ENCODE peak calls at places on chromosome 6, in seven cellular contexts. P is choroid plexus epithelial cell, V is fibroblast of pulmonary artery, L is fibroblast of lung, E is IMR-90, I is GM23338, Q is left lung. F is an unnamed sample.

GRCh38 chr6:41535766-41536165 is 10.4 kb upstream of the FOXP4 start:
- DNase-seq in Q (no peak), V (no peak), I (no peak), P (no peak), L (no peak), E (no peak), F (no peak)

GRCh38 chr6:141451508-141452353 is 681.0 kb upstream of the GJE1 start:
- DNase-seq in L (peak; percentile 56), P (peak; percentile 60), Q (no peak), I (peak; percentile 73), V (peak; percentile 62), E (peak; percentile 83), F (no peak)

GRCh38 chr6:157304840-157305675 is 18.3 kb downstream of the TMEM242 start:
- DNase-seq in E (peak; percentile 59), V (peak; percentile 42), Q (no peak), P (peak; percentile 23), I (no peak), L (no peak), F (peak; percentile 39)

GRCh38 chr6:147201885-147202515 is 2.2 kb upstream of the STXBP5 start:
- DNase-seq in Q (no peak), I (peak; percentile 73), P (peak; percentile 73), L (peak; percentile 45), V (peak; percentile 41), E (peak; percentile 21), F (no peak)

GRCh38 chr6:71123051-71123450 is 165.6 kb upstream of the OGFRL1 start:
- DNase-seq in I (no peak), E (no peak), L (no peak), Q (no peak), P (peak; percentile 81), V (peak; percentile 50), F (no peak)

GRCh38 chr6:144340541-144341371 is 55.6 kb downstream of the UTRN start:
- DNase-seq in V (peak; percentile 59), I (no peak), L (peak; percentile 36), E (no peak), P (peak; percentile 41), Q (no peak), F (no peak)

GRCh38 chr6:108078191-108078590 is 3.6 kb upstream of the OSTM1 start:
- DNase-seq in V (no peak), I (no peak), L (no peak), E (no peak), P (peak; percentile 61), Q (no peak), F (no peak)

GRCh38 chr6:104814743-104815142 is 45.0 kb downstream of the HACE1 start:
- DNase-seq in Q (no peak), I (no peak), E (no peak), P (no peak), V (no peak), L (no peak), F (no peak)

GRCh38 chr6:42704251-42704936 is 18.0 kb downstream of the PRPH2 start:
- DNase-seq in E (no peak), P (peak; percentile 62), I (peak; percentile 77), L (peak; percentile 72), Q (no peak), V (no peak), F (peak; percentile 89)

GRCh38 chr6:134020968-134021367 is 31.5 kb downstream of the SLC2A12 start:
- DNase-seq in I (no peak), V (no peak), L (no peak), E (no peak), P (no peak), Q (no peak), F (no peak)

GRCh38 chr6:105087571-105088211 is 92.1 kb downstream of the POPDC3 start:
- DNase-seq in V (peak; percentile 80), Q (no peak), P (peak; percentile 82), E (peak; percentile 69), I (peak; percentile 76), L (peak; percentile 79), F (no peak)

GRCh38 chr6:25017932-25018581 is 82.3 kb upstream of the RIPOR2 start:
- DNase-seq in V (peak; percentile 87), P (peak; percentile 90), I (peak; percentile 94), L (peak; percentile 74), E (peak; percentile 65), Q (peak; percentile 80), F (peak; percentile 76)

GRCh38 chr6:43014434-43014909 is 423 bp downstream of the KLHDC3 start:
- DNase-seq in L (peak; percentile 44), Q (no peak), E (peak; percentile 45), P (peak; percentile 61), V (peak; percentile 46), I (no peak), F (no peak)

GRCh38 chr6:35468181-35468979 is at the start of gene RPL10A:
- DNase-seq in P (peak; percentile 98), L (peak; percentile 98), V (peak; percentile 98), Q (peak; percentile 97), I (peak; percentile 98), E (peak; percentile 96), F (peak; percentile 97)

GRCh38 chr6:35469711-35470662 is 1.8 kb downstream of the RPL10A start:
- DNase-seq in P (no peak), I (no peak), Q (no peak), V (no peak), E (no peak), L (peak; percentile 34), F (peak; percentile 60)

GRCh38 chr6:35471836-35472345 is 3.7 kb downstream of the RPL10A start:
- DNase-seq in P (no peak), V (no peak), I (no peak), Q (no peak), L (no peak), E (no peak), F (no peak)

GRCh38 chr6:35470663-35471120 is 2.5 kb downstream of the RPL10A start:
- DNase-seq in V (no peak), P (no peak), Q (no peak), L (no peak), I (no peak), E (no peak), F (peak; percentile 32)

DNA sequence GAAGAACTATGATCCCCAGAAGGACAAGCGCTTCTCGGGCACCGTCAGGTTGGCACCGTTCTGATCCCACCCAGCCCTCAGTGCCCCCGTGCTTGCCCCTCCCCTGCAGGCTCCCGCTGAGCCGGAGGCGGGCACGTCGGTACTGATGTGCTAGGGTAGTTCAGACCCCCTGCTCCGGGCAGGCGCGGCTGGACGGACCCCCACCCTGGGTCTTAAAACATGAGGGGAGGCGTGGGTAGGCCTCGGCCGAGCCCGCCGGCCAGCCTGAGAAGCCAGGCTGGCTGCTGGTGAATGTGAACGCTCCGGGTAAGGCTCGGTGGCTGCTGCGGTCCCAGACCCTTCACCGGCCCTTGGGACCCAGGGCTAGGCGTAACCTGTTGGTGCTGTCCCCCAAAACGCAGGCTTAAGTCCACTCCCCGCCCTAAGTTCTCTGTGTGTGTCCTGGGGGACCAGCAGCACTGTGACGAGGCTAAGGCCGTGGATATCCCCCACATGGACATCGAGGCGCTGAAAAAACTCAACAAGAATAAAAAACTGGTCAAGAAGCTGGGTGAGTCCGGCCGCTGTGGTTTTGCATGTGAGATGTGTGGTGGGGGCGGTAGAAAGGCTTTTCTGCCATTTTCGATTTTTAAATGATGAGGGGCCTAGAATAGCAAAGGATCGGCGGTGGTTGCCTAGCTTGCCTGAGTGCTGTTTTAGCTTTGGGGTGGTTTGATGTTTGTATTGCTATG is 944 bp downstream of the RPL10A start:
- DNase-seq in E (no peak), I (no peak), V (no peak), Q (peak; percentile 85), P (no peak), L (no peak), F (no peak)
- H3K4me3 ChIP-seq in E (peak overlapping the region; percentile 71), I (peak overlapping the region; percentile 100), V (peak overlapping the region; percentile 92), Q (peak overlapping the region; percentile 90), P (peak overlapping the region; percentile 99), L (peak overlapping the region; percentile 93), F (peak overlapping the region; percentile 91)

GRCh38 chr6:152096863-152097496 is 289.5 kb downstream of the ESR1 start:
- DNase-seq in E (peak; percentile 94), L (peak; percentile 97), I (no peak), V (peak; percentile 82), Q (no peak), P (peak; percentile 94), F (no peak)
- TF ChIP-seq CTCF in E (peak; percentile 27), L (peak; percentile 24), I (no peak), V (peak; percentile 25), Q (no peak), P (peak; percentile 52), F (no peak)

DNA sequence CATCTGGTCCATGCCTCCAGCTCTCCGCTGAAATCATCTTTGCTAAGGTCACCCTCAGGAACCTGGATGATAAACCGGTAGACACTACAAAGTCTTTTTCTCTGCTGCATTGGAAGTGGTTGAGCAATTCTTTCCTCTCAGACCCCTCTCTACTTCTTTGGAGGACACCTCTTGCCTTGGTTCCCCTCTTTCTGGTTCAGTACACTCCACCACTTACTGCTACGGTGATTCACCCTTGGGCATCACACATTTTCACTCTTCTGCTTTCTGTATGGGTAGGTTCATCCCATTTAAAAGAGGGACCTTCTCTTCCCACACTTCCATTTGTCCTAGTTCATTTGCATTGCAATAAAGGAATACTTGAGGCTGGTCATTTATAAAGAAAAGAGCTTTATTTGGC is 149.8 kb upstream of the TMEM170B start:
- DNase-seq in L (no peak), Q (no peak), E (no peak), P (no peak), I (no peak), V (no peak), F (no peak)
- H3K4me3 ChIP-seq in L (no peak overlapping the region), Q (no peak overlapping the region), E (no peak overlapping the region), P (no peak overlapping the region), I (no peak overlapping the region), V (no peak overlapping the region), F (no peak overlapping the region)

DNA sequence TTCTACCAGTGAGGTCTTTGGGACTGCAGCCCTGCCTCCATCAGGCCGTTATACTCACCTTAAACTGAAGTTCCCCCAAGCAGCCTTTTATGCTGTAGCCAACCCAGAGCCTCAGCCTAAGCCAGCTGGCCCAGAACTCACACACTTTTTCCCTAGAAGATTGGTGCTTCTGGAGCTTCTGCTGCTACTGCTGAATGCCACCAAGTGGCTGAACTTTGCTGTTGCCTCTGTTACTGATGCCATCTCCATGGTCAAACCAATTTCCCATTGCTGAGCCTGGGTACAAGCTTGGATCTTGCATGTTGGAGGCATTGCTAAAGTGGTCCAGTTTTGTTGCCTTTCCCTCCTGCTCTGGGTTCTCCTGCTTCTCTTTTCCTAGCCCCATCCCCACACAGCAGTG is 15.0 kb upstream of the TBX18 start:
- DNase-seq in I (no peak), Q (no peak), E (no peak), P (no peak), V (no peak), L (no peak), F (no peak)
- TF ChIP-seq CTCF in I (peak; percentile 39), Q (no peak), E (no peak), P (peak; percentile 51), V (peak; percentile 36), L (no peak), F (no peak)

DNA sequence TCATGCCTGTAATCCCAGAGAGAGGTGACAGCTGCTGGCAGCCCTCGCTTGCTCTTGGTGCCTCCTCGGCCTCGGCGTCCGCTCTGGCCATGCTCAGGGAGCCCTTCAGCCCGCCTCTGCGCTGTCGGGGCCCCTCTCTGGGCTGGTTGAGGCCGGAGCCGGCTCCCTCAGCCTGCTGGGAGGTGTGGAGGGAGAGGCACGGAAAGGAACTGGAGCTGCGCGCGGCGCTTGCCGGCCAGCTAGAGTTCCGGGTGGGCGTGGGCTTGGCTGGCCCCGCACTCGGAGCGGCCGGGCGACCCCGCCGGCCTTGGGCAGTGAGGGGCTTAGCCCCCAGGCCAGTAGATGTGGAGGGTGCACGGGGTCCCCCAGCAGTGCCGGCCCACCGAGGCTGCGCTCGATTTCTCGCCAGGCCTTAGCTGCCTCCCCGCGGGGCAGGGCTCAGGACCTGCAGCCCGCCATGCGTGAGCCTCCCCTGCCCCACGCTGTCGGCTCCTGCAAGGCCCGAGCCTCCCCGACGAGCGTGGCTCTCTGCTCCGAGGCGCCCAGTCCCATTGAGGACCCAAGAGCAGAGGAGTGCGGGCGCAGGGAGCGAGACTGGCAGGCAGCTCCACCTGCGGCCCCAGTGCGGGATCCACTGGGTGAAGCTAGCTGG is 34.6 kb downstream of the C6orf52 start:
- DNase-seq in E (no peak), L (no peak), P (peak; percentile 14), I (peak; percentile 69), V (no peak), Q (peak; percentile 79), F (no peak)
- H3K4me3 ChIP-seq in E (peak overlapping the region; percentile 39), L (peak overlapping the region; percentile 48), P (peak overlapping the region; percentile 50), I (peak overlapping the region; percentile 73), V (peak overlapping the region; percentile 17), Q (peak overlapping the region; percentile 27), F (no peak overlapping the region)

F was measured in psoas muscle.